ENCODE peak calls at places on chromosomes 11 and 22, in seven cellular contexts. F is NCI-H774; W is stimulated activated CD8-positive, alpha-beta memory T cell treated with anti-CD3 and anti-CD28 coated beads, Interleukin-15, amount 100 ng/mL, for 24 hours; A is anterior cingulate cortex; Y is A549; K is RWPE1; S is transverse colon. H is an unnamed sample.

GRCh38 chr11:47378011-47378835 is at the start of gene SPI1:
- DNase-seq in F (no peak), W (no peak), A (no peak), Y (no peak), K (no peak), S (peak), H (peak)

GRCh38 chr11:11449327-11449726 is 96.3 kb upstream of the CSNK2A3 start:
- DNase-seq in F (no peak), W (no peak), A (no peak), Y (no peak), K (no peak), S (no peak), H (no peak)

GRCh38 chr11:111936045-111936400 is 1.1 kb upstream of the DIXDC1 start:
- DNase-seq in F (no peak), W (no peak), A (no peak), Y (no peak), K (no peak), S (no peak), H (no peak)

GRCh38 chr22:36149464-36149863 is 11.1 kb downstream of the APOL3 start:
- DNase-seq in F (no peak), W (no peak), A (no peak), Y (no peak), K (no peak), S (no peak), H (no peak)

GRCh38 chr11:47731466-47731865 is 16.3 kb upstream of the AGBL2 start:
- DNase-seq in F (no peak), W (no peak), A (no peak), Y (no peak), K (no peak), S (no peak), H (no peak)

GRCh38 chr11:12214751-12215150 is 104.4 kb downstream of the MICAL2 start:
- DNase-seq in F (no peak), W (no peak), A (no peak), Y (no peak), K (no peak), S (no peak), H (no peak)

GRCh38 chr11:119433369-119433749 is 10.4 kb upstream of the THY1 start:
- DNase-seq in F (no peak), W (no peak), A (no peak), Y (no peak), K (peak), S (no peak), H (no peak)

GRCh38 chr22:30246962-30247376 is 410 bp upstream of the LIF start:
- DNase-seq in F (no peak), W (no peak), A (no peak), Y (no peak), K (no peak), S (peak), H (no peak)

GRCh38 chr11:99952816-99953215 is 734.3 kb upstream of the ARHGAP42 start:
- DNase-seq in F (no peak), W (no peak), A (no peak), Y (peak), K (peak), S (no peak), H (no peak)

GRCh38 chr11:103619480-103619879 is 417.0 kb upstream of the DDI1 start:
- DNase-seq in F (peak), W (no peak), A (no peak), Y (peak), K (no peak), S (no peak), H (no peak)

GRCh38 chr11:6653656-6654055 is 2.0 kb downstream of the DCHS1 start:
- DNase-seq in F (no peak), W (no peak), A (no peak), Y (no peak), K (no peak), S (no peak), H (no peak)

GRCh38 chr11:2529173-2529572 is 84.4 kb downstream of the KCNQ1 start:
- DNase-seq in F (no peak), W (no peak), A (no peak), Y (no peak), K (no peak), S (peak), H (no peak)

GRCh38 chr11:112265659-112266409 is 5.2 kb upstream of the PLET1 start:
- DNase-seq in F (no peak), W (no peak), A (no peak), Y (no peak), K (no peak), S (no peak), H (no peak)

GRCh38 chr11:111454561-111455192 is 57.5 kb downstream of the BTG4 start:
- DNase-seq in F (peak), W (peak), A (no peak), Y (peak), K (peak), S (peak), H (no peak)

GRCh38 chr11:78822931-78823423 is 248.3 kb upstream of the NARS2 start:
- DNase-seq in F (no peak), W (no peak), A (no peak), Y (no peak), K (no peak), S (no peak), H (no peak)

GRCh38 chr22:28424427-28425080 is 255.1 kb downstream of the TTC28 start:
- DNase-seq in F (peak), W (no peak), A (no peak), Y (peak), K (no peak), S (no peak), H (no peak)

H was measured in stomach.